ENCODE peak calls at places on chromosomes 6 and 20, in nine cellular contexts. One of them, this sample, is unnamed.

GRCh38 chr6:138719011-138719635 is 54.4 kb upstream of the CCDC28A start:
- DNase-seq in HFFc6: peak; percentile 12
- DNase-seq in stimulated activated CD4-positive, alpha-beta T cell treated with anti-CD3 and anti-CD28 coated beads, Interleukin-2, amount 100 ng/mL, for 4 hours: no peak
- DNase-seq in NCI-H748 treated with DMSO at 0.1 percent for 48 hours: no peak
- DNase-seq in body of pancreas: no peak
- DNase-seq in iris pigment epithelial cell: peak; percentile 81
- DNase-seq in fibroblast of lung: peak; percentile 80
- DNase-seq in SW480: no peak
- DNase-seq in lower leg skin: no peak
- DNase-seq in this sample: no peak

GRCh38 chr20:40966103-40966502 is 62.5 kb upstream of the TOP1 start:
- DNase-seq in HFFc6: no peak
- DNase-seq in stimulated activated CD4-positive, alpha-beta T cell treated with anti-CD3 and anti-CD28 coated beads, Interleukin-2, amount 100 ng/mL, for 4 hours: no peak
- DNase-seq in NCI-H748 treated with DMSO at 0.1 percent for 48 hours: no peak
- DNase-seq in body of pancreas: no peak
- DNase-seq in iris pigment epithelial cell: no peak
- DNase-seq in fibroblast of lung: no peak
- DNase-seq in SW480: no peak
- DNase-seq in lower leg skin: no peak
- DNase-seq in this sample: no peak

GRCh38 chr6:42066156-42066555 is 15.8 kb downstream of the TAF8 start:
- DNase-seq in HFFc6: no peak
- DNase-seq in stimulated activated CD4-positive, alpha-beta T cell treated with anti-CD3 and anti-CD28 coated beads, Interleukin-2, amount 100 ng/mL, for 4 hours: no peak
- DNase-seq in NCI-H748 treated with DMSO at 0.1 percent for 48 hours: no peak
- DNase-seq in body of pancreas: no peak
- DNase-seq in iris pigment epithelial cell: no peak
- DNase-seq in fibroblast of lung: no peak
- DNase-seq in SW480: no peak
- DNase-seq in lower leg skin: no peak
- DNase-seq in this sample: no peak

GRCh38 chr6:21804941-21805610 is 211.5 kb downstream of the SOX4 start:
- DNase-seq in HFFc6: no peak
- DNase-seq in stimulated activated CD4-positive, alpha-beta T cell treated with anti-CD3 and anti-CD28 coated beads, Interleukin-2, amount 100 ng/mL, for 4 hours: no peak
- DNase-seq in NCI-H748 treated with DMSO at 0.1 percent for 48 hours: no peak
- DNase-seq in body of pancreas: no peak
- DNase-seq in iris pigment epithelial cell: peak; percentile 86
- DNase-seq in fibroblast of lung: peak; percentile 30
- DNase-seq in SW480: no peak
- DNase-seq in lower leg skin: no peak
- DNase-seq in this sample: no peak

GRCh38 chr6:43739642-43740091 is 30.3 kb upstream of the VEGFA start:
- DNase-seq in HFFc6: no peak
- DNase-seq in stimulated activated CD4-positive, alpha-beta T cell treated with anti-CD3 and anti-CD28 coated beads, Interleukin-2, amount 100 ng/mL, for 4 hours: no peak
- DNase-seq in NCI-H748 treated with DMSO at 0.1 percent for 48 hours: no peak
- DNase-seq in body of pancreas: no peak
- DNase-seq in iris pigment epithelial cell: no peak
- DNase-seq in fibroblast of lung: no peak
- DNase-seq in SW480: no peak
- DNase-seq in lower leg skin: no peak
- DNase-seq in this sample: no peak

GRCh38 chr20:43375586-43375985 is 82.1 kb upstream of the SRSF6 start:
- DNase-seq in HFFc6: peak; percentile 7
- DNase-seq in stimulated activated CD4-positive, alpha-beta T cell treated with anti-CD3 and anti-CD28 coated beads, Interleukin-2, amount 100 ng/mL, for 4 hours: no peak
- DNase-seq in NCI-H748 treated with DMSO at 0.1 percent for 48 hours: no peak
- DNase-seq in body of pancreas: no peak
- DNase-seq in iris pigment epithelial cell: no peak
- DNase-seq in fibroblast of lung: no peak
- DNase-seq in SW480: no peak
- DNase-seq in lower leg skin: no peak
- DNase-seq in this sample: no peak

GRCh38 chr6:112044856-112045255 is 9.0 kb upstream of the CCN6 start:
- DNase-seq in HFFc6: peak; percentile 89
- DNase-seq in stimulated activated CD4-positive, alpha-beta T cell treated with anti-CD3 and anti-CD28 coated beads, Interleukin-2, amount 100 ng/mL, for 4 hours: no peak
- DNase-seq in NCI-H748 treated with DMSO at 0.1 percent for 48 hours: no peak
- DNase-seq in body of pancreas: no peak
- DNase-seq in iris pigment epithelial cell: peak; percentile 94
- DNase-seq in fibroblast of lung: no peak
- DNase-seq in SW480: no peak
- DNase-seq in lower leg skin: no peak
- DNase-seq in this sample: no peak

GRCh38 chr6:148750826-148751225 is 4.0 kb downstream of the UST start:
- DNase-seq in HFFc6: no peak
- DNase-seq in stimulated activated CD4-positive, alpha-beta T cell treated with anti-CD3 and anti-CD28 coated beads, Interleukin-2, amount 100 ng/mL, for 4 hours: no peak
- DNase-seq in NCI-H748 treated with DMSO at 0.1 percent for 48 hours: no peak
- DNase-seq in body of pancreas: peak; percentile 52
- DNase-seq in iris pigment epithelial cell: peak; percentile 60
- DNase-seq in fibroblast of lung: peak; percentile 61
- DNase-seq in SW480: no peak
- DNase-seq in lower leg skin: no peak
- DNase-seq in this sample: no peak

GRCh38 chr20:18837710-18838109 is 24.1 kb downstream of the SCP2D1 start:
- DNase-seq in HFFc6: no peak
- DNase-seq in stimulated activated CD4-positive, alpha-beta T cell treated with anti-CD3 and anti-CD28 coated beads, Interleukin-2, amount 100 ng/mL, for 4 hours: no peak
- DNase-seq in NCI-H748 treated with DMSO at 0.1 percent for 48 hours: no peak
- DNase-seq in body of pancreas: peak; percentile 28
- DNase-seq in iris pigment epithelial cell: no peak
- DNase-seq in fibroblast of lung: no peak
- DNase-seq in SW480: no peak
- DNase-seq in lower leg skin: no peak
- DNase-seq in this sample: no peak

GRCh38 chr20:9590189-9590588 is 75.8 kb downstream of the LAMP5 start:
- DNase-seq in HFFc6: no peak
- DNase-seq in stimulated activated CD4-positive, alpha-beta T cell treated with anti-CD3 and anti-CD28 coated beads, Interleukin-2, amount 100 ng/mL, for 4 hours: no peak
- DNase-seq in NCI-H748 treated with DMSO at 0.1 percent for 48 hours: no peak
- DNase-seq in body of pancreas: no peak
- DNase-seq in iris pigment epithelial cell: peak; percentile 49
- DNase-seq in fibroblast of lung: peak; percentile 84
- DNase-seq in SW480: no peak
- DNase-seq in lower leg skin: no peak
- DNase-seq in this sample: no peak

GRCh38 chr6:13466304-13467215 is 20.8 kb downstream of the GFOD1 start:
- DNase-seq in HFFc6: no peak
- DNase-seq in stimulated activated CD4-positive, alpha-beta T cell treated with anti-CD3 and anti-CD28 coated beads, Interleukin-2, amount 100 ng/mL, for 4 hours: no peak
- DNase-seq in NCI-H748 treated with DMSO at 0.1 percent for 48 hours: no peak
- DNase-seq in body of pancreas: no peak
- DNase-seq in iris pigment epithelial cell: no peak
- DNase-seq in fibroblast of lung: peak; percentile 67
- DNase-seq in SW480: peak; percentile 65
- DNase-seq in lower leg skin: no peak
- DNase-seq in this sample: no peak

GRCh38 chr20:35883778-35884540 is 70.3 kb downstream of the SCAND1 start:
- DNase-seq in HFFc6: peak; percentile 100
- DNase-seq in stimulated activated CD4-positive, alpha-beta T cell treated with anti-CD3 and anti-CD28 coated beads, Interleukin-2, amount 100 ng/mL, for 4 hours: peak; percentile 38
- DNase-seq in NCI-H748 treated with DMSO at 0.1 percent for 48 hours: no peak
- DNase-seq in body of pancreas: peak; percentile 65
- DNase-seq in iris pigment epithelial cell: peak; percentile 100
- DNase-seq in fibroblast of lung: peak; percentile 99
- DNase-seq in SW480: peak; percentile 90
- DNase-seq in lower leg skin: peak; percentile 76
- DNase-seq in this sample: peak; percentile 56

GRCh38 chr6:83155794-83156193 is 37.3 kb downstream of the PGM3 start:
- DNase-seq in HFFc6: no peak
- DNase-seq in stimulated activated CD4-positive, alpha-beta T cell treated with anti-CD3 and anti-CD28 coated beads, Interleukin-2, amount 100 ng/mL, for 4 hours: no peak
- DNase-seq in NCI-H748 treated with DMSO at 0.1 percent for 48 hours: no peak
- DNase-seq in body of pancreas: no peak
- DNase-seq in iris pigment epithelial cell: no peak
- DNase-seq in fibroblast of lung: no peak
- DNase-seq in SW480: no peak
- DNase-seq in lower leg skin: no peak
- DNase-seq in this sample: no peak

GRCh38 chr6:73675466-73676098 is 20.4 kb upstream of the CD109 start:
- DNase-seq in HFFc6: peak; percentile 76
- DNase-seq in stimulated activated CD4-positive, alpha-beta T cell treated with anti-CD3 and anti-CD28 coated beads, Interleukin-2, amount 100 ng/mL, for 4 hours: peak; percentile 61
- DNase-seq in NCI-H748 treated with DMSO at 0.1 percent for 48 hours: peak; percentile 38
- DNase-seq in body of pancreas: peak; percentile 75
- DNase-seq in iris pigment epithelial cell: peak; percentile 69
- DNase-seq in fibroblast of lung: peak; percentile 81
- DNase-seq in SW480: peak; percentile 66
- DNase-seq in lower leg skin: peak; percentile 85
- DNase-seq in this sample: peak; percentile 70

GRCh38 chr20:59678951-59679350 is 74.6 kb downstream of the PHACTR3 start:
- DNase-seq in HFFc6: no peak
- DNase-seq in stimulated activated CD4-positive, alpha-beta T cell treated with anti-CD3 and anti-CD28 coated beads, Interleukin-2, amount 100 ng/mL, for 4 hours: no peak
- DNase-seq in NCI-H748 treated with DMSO at 0.1 percent for 48 hours: no peak
- DNase-seq in body of pancreas: no peak
- DNase-seq in iris pigment epithelial cell: no peak
- DNase-seq in fibroblast of lung: no peak
- DNase-seq in SW480: no peak
- DNase-seq in lower leg skin: no peak
- DNase-seq in this sample: no peak

GRCh38 chr6:81298751-81299150 is 453.7 kb downstream of the TENT5A start:
- DNase-seq in HFFc6: no peak
- DNase-seq in stimulated activated CD4-positive, alpha-beta T cell treated with anti-CD3 and anti-CD28 coated beads, Interleukin-2, amount 100 ng/mL, for 4 hours: no peak
- DNase-seq in NCI-H748 treated with DMSO at 0.1 percent for 48 hours: no peak
- DNase-seq in body of pancreas: no peak
- DNase-seq in iris pigment epithelial cell: no peak
- DNase-seq in fibroblast of lung: no peak
- DNase-seq in SW480: no peak
- DNase-seq in lower leg skin: no peak
- DNase-seq in this sample: no peak

GRCh38 chr20:57627972-57628650 is 7.9 kb upstream of the ZBP1 start:
- DNase-seq in HFFc6: peak; percentile 13
- DNase-seq in stimulated activated CD4-positive, alpha-beta T cell treated with anti-CD3 and anti-CD28 coated beads, Interleukin-2, amount 100 ng/mL, for 4 hours: peak; percentile 48
- DNase-seq in NCI-H748 treated with DMSO at 0.1 percent for 48 hours: no peak
- DNase-seq in body of pancreas: no peak
- DNase-seq in iris pigment epithelial cell: peak; percentile 77
- DNase-seq in fibroblast of lung: peak; percentile 74
- DNase-seq in SW480: no peak
- DNase-seq in lower leg skin: peak; percentile 58
- DNase-seq in this sample: no peak